ENCODE peak calls at places on chromosome 6, in ten cellular contexts. W is AG20443; S is NCI-H2081; J is NCI-H2029; Z is cerebellar cortex; L is activated naive CD8-positive, alpha-beta T cell treated with anti-CD3 and anti-CD28 coated beads for 36 hours; E is activated gamma-delta T cell treated with Interleukin-2 at 50 U/mL for 16 hours; Y is endothelial cell; X is astrocyte of the spinal cord; B is SK-N-DZ. N is an unnamed sample.

GRCh38 chr6:44386364-44386928 is 1.1 kb upstream of the CDC5L start:
- DNase-seq in W (peak), S (peak), J (peak), Z (peak), L (no peak), E (no peak), Y (no peak), X (no peak), B (no peak), N (peak)

GRCh38 chr6:80214436-80215022 is 108.1 kb downstream of the BCKDHB start:
- DNase-seq in W (peak), S (peak), J (peak), Z (peak), L (no peak), E (no peak), Y (peak), X (peak), B (peak), N (peak)

GRCh38 chr6:134217516-134218140 is 100.3 kb downstream of the SGK1 start:
- DNase-seq in W (peak), S (no peak), J (no peak), Z (no peak), L (no peak), E (no peak), Y (no peak), X (no peak), B (no peak), N (no peak)

GRCh38 chr6:13696226-13696625 is 15.4 kb downstream of the RANBP9 start:
- DNase-seq in W (peak), S (no peak), J (no peak), Z (no peak), L (no peak), E (no peak), Y (no peak), X (peak), B (no peak), N (no peak)

GRCh38 chr6:56259682-56260081 is 12.3 kb upstream of the COL21A1 start:
- DNase-seq in W (no peak), S (peak), J (peak), Z (no peak), L (no peak), E (no peak), Y (no peak), X (peak), B (peak), N (no peak)

GRCh38 chr6:27630727-27631613 is 158.1 kb upstream of the ZNF184 start:
- DNase-seq in W (peak), S (peak), J (no peak), Z (peak), L (peak), E (no peak), Y (peak), X (peak), B (peak), N (peak)

GRCh38 chr6:128519931-128520435 is 416 bp downstream of the PTPRK start:
- DNase-seq in W (peak), S (peak), J (no peak), Z (no peak), L (peak), E (peak), Y (no peak), X (no peak), B (no peak), N (peak)

GRCh38 chr6:10441004-10441654 is 26.3 kb upstream of the TFAP2A start:
- DNase-seq in W (peak), S (no peak), J (no peak), Z (no peak), L (no peak), E (no peak), Y (no peak), X (peak), B (no peak), N (peak)

GRCh38 chr6:43173496-43174262 is 2.6 kb downstream of the SRF start:
- DNase-seq in W (no peak), S (no peak), J (no peak), Z (peak), L (no peak), E (peak), Y (no peak), X (no peak), B (no peak), N (no peak)

GRCh38 chr6:10194816-10195639 is 219.8 kb downstream of the TFAP2A start:
- DNase-seq in W (no peak), S (no peak), J (no peak), Z (no peak), L (no peak), E (no peak), Y (no peak), X (no peak), B (no peak), N (peak)

GRCh38 chr6:110064744-110065524 is 86.8 kb downstream of the GPR6 start:
- DNase-seq in W (no peak), S (no peak), J (no peak), Z (no peak), L (no peak), E (no peak), Y (no peak), X (no peak), B (no peak), N (no peak)

GRCh38 chr6:45830441-45831139 is 185.1 kb downstream of the CLIC5 start:
- DNase-seq in W (no peak), S (no peak), J (no peak), Z (no peak), L (peak), E (no peak), Y (no peak), X (no peak), B (no peak), N (peak)

GRCh38 chr6:3439961-3440360 is 16.9 kb downstream of the SLC22A23 start:
- DNase-seq in W (no peak), S (no peak), J (no peak), Z (no peak), L (no peak), E (no peak), Y (no peak), X (no peak), B (no peak), N (no peak)

GRCh38 chr6:170090561-170090960 is 200.3 kb downstream of the DLL1 start:
- DNase-seq in W (no peak), S (no peak), J (no peak), Z (no peak), L (no peak), E (no peak), Y (no peak), X (no peak), B (no peak), N (no peak)

GRCh38 chr6:10800810-10801209 is 37.5 kb downstream of the MAK start:
- DNase-seq in W (no peak), S (peak), J (no peak), Z (no peak), L (no peak), E (no peak), Y (no peak), X (no peak), B (no peak), N (peak)

GRCh38 chr6:136822051-136822378 is 377 bp upstream of the PEX7 start:
- DNase-seq in W (peak), S (no peak), J (no peak), Z (no peak), L (peak), E (peak), Y (peak), X (no peak), B (no peak), N (peak)

GRCh38 chr6:125747589-125748533 is 1.6 kb upstream of the HEY2 start:
- DNase-seq in W (peak), S (peak), J (peak), Z (no peak), L (peak), E (no peak), Y (peak), X (no peak), B (no peak), N (no peak)

GRCh38 chr6:100452998-100453397 is 11.7 kb downstream of the SIM1 start:
- DNase-seq in W (no peak), S (no peak), J (no peak), Z (no peak), L (no peak), E (no peak), Y (no peak), X (no peak), B (no peak), N (no peak)